ENCODE peak calls at places on chromosomes 3 and 15, in eight cellular contexts. Y is breast epithelium, N is endodermal cell, I is foreskin fibroblast, T is cardiac muscle cell, B is heart right ventricle, U is left ventricle myocardium inferior, D is K562. X is an unnamed sample.

GRCh38 chr3:34212671-34213070 is 414.2 kb downstream of the PDCD6IP start:
- DNase-seq in Y (peak), N (no peak), I (peak), T (peak), B (no peak), U (no peak), D (no peak), X (no peak)

GRCh38 chr3:197519801-197520211 is 36.0 kb downstream of the BDH1 start:
- DNase-seq in Y (no peak), N (peak), I (no peak), T (no peak), B (no peak), U (no peak), D (no peak), X (no peak)

GRCh38 chr3:152183473-152183872 is 85.3 kb upstream of the MBNL1 start:
- DNase-seq in Y (no peak), N (peak), I (no peak), T (peak), B (peak), U (peak), D (peak), X (peak)

GRCh38 chr3:152902141-152902669 is 67.3 kb downstream of the P2RY1 start:
- DNase-seq in Y (no peak), N (no peak), I (peak), T (peak), B (no peak), U (no peak), D (no peak), X (no peak)

GRCh38 chr3:115616461-115616860 is 6.8 kb upstream of the GAP43 start:
- DNase-seq in Y (no peak), N (no peak), I (no peak), T (no peak), B (no peak), U (no peak), D (no peak), X (no peak)

GRCh38 chr15:26873846-26874245 is 7.0 kb downstream of the GABRA5 start:
- DNase-seq in Y (no peak), N (no peak), I (no peak), T (peak), B (no peak), U (peak), D (no peak), X (no peak)

GRCh38 chr15:69973102-69973714 is 124.5 kb downstream of the TLE3 start:
- DNase-seq in Y (no peak), N (peak), I (peak), T (peak), B (no peak), U (no peak), D (peak), X (no peak)

GRCh38 chr15:82146990-82147461 is 101.2 kb upstream of the MEX3B start:
- DNase-seq in Y (no peak), N (no peak), I (peak), T (peak), B (no peak), U (no peak), D (peak), X (no peak)

GRCh38 chr3:193996205-193996604 is 139.7 kb upstream of the HES1 start:
- DNase-seq in Y (no peak), N (peak), I (no peak), T (no peak), B (no peak), U (no peak), D (no peak), X (no peak)

GRCh38 chr3:8776406-8776805 is 7.0 kb upstream of the OXTR start:
- DNase-seq in Y (peak), N (peak), I (peak), T (peak), B (no peak), U (no peak), D (no peak), X (no peak)

GRCh38 chr3:40192628-40193027 is 116.9 kb upstream of the EIF1B start:
- DNase-seq in Y (no peak), N (peak), I (no peak), T (no peak), B (no peak), U (no peak), D (peak), X (no peak)

GRCh38 chr3:71488391-71488809 is 95.1 kb downstream of the FOXP1 start:
- DNase-seq in Y (no peak), N (no peak), I (no peak), T (no peak), B (no peak), U (no peak), D (no peak), X (no peak)

GRCh38 chr15:40787344-40787841 is 17.6 kb downstream of the C15orf62 start:
- DNase-seq in Y (peak), N (peak), I (peak), T (peak), B (no peak), U (no peak), D (no peak), X (no peak)

DNA sequence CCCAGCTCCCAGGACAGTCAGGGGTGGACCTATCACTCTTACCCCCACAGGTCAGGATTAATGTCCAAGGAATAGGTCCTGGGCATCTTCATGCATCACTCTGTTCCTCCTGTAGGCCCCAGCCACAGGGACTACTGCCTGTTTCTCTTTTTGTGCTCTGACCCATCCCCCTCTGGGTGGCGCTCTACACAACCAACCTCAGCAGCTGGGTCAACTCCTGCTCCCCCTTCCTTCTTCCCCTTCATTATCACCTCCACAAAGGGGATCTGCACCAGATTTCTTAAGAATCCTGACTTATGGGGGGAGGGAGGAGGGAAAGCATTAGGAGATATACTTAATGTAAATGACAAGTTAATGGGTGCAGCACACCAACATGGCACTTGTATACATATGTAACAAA is 12.2 kb upstream of the TRANK1 start:
- DNase-seq in Y (no peak), N (peak), I (no peak), T (no peak), B (no peak), U (no peak), D (peak), X (no peak)
- TF ChIP-seq CTCF in Y (no peak), N (peak), I (no peak), T (peak), B (no peak), U (no peak), D (peak), X (peak)

GRCh38 chr3:32143849-32144757 is 37.7 kb downstream of the GPD1L start:
- DNase-seq in Y (no peak), N (peak), I (peak), T (peak), B (peak), U (no peak), D (peak), X (peak)

GRCh38 chr3:32147509-32147908 is 41.1 kb downstream of the GPD1L start:
- DNase-seq in Y (no peak), N (peak), I (peak), T (no peak), B (no peak), U (no peak), D (no peak), X (no peak)

GRCh38 chr3:32146669-32147315 is 40.4 kb downstream of the GPD1L start:
- DNase-seq in Y (no peak), N (peak), I (no peak), T (no peak), B (no peak), U (no peak), D (no peak), X (no peak)

GRCh38 chr3:32148356-32148755 is 41.9 kb downstream of the GPD1L start:
- DNase-seq in Y (no peak), N (peak), I (peak), T (no peak), B (no peak), U (no peak), D (no peak), X (no peak)

DNA sequence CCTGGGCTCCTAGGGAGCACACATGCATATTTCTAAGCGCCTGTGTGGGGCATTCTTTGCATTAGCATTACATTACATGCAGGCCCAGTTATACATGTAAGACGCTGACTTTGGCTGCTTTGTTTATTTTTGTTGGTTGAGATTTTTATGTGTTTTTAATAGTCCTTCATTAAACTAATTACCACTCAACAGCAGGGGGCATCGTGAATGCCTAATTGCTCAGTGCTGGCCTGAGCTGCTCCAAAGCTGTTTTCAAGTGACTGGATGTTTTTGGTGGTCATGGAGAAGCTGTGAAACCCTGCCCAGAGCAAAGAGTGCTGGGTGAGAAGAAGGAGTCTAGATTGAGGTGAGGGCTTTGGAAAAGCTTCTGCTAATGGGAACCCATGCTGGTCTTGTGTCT is 41.5 kb downstream of the GPD1L start:
- DNase-seq in Y (no peak), N (peak), I (no peak), T (no peak), B (no peak), U (no peak), D (no peak), X (no peak)
- TF ChIP-seq CTCF in Y (no peak), N (no peak), I (no peak), T (peak), B (no peak), U (no peak), D (no peak), X (no peak)

GRCh38 chr15:25342629-25343028 is 96.2 kb downstream of the UBE3A start:
- DNase-seq in Y (no peak), N (no peak), I (no peak), T (no peak), B (no peak), U (no peak), D (no peak), X (no peak)

GRCh38 chr15:25346371-25346770 is 92.5 kb downstream of the UBE3A start:
- DNase-seq in Y (no peak), N (no peak), I (no peak), T (no peak), B (no peak), U (no peak), D (no peak), X (no peak)

GRCh38 chr15:25347707-25348106 is 91.1 kb downstream of the UBE3A start:
- DNase-seq in Y (no peak), N (no peak), I (no peak), T (no peak), B (no peak), U (no peak), D (no peak), X (no peak)

GRCh38 chr15:25345943-25346342 is 92.9 kb downstream of the UBE3A start:
- DNase-seq in Y (peak), N (peak), I (no peak), T (peak), B (peak), U (peak), D (no peak), X (peak)
- TF ChIP-seq CTCF in Y (no peak), N (peak), I (no peak), T (peak), B (peak), U (peak), D (peak), X (no peak)

GRCh38 chr3:182843478-182843877 is 50.2 kb downstream of the ATP11B start:
- DNase-seq in Y (no peak), N (no peak), I (peak), T (no peak), B (no peak), U (no peak), D (no peak), X (no peak)

GRCh38 chr3:182837855-182838454 is 44.7 kb downstream of the ATP11B start:
- DNase-seq in Y (no peak), N (no peak), I (peak), T (peak), B (no peak), U (no peak), D (no peak), X (no peak)
- TF ChIP-seq CTCF in Y (peak), N (peak), I (peak), T (peak), B (no peak), U (peak), D (peak), X (peak)